ENCODE peak calls at places on chromosome 17, in ten cellular contexts. One of them, this sample, is unnamed.

GRCh38 chr17:55386931-55387330 is 34.7 kb downstream of the MMD start:
- DNase-seq in heart left ventricle: no peak
- DNase-seq in CD8-positive, alpha-beta T cell: no peak
- DNase-seq in transverse colon: no peak
- DNase-seq in left ventricle myocardium inferior: no peak
- DNase-seq in right lobe of liver: no peak
- DNase-seq in PC-9: peak; percentile 61
- DNase-seq in GM12878: no peak
- DNase-seq in IMR-90: no peak
- DNase-seq in GM23338: no peak
- DNase-seq in this sample: no peak

GRCh38 chr17:3740611-3741073 is 16.9 kb downstream of the HASPIN start:
- DNase-seq in GM23338: no peak
- DNase-seq in transverse colon: peak; percentile 28
- DNase-seq in heart left ventricle: no peak
- DNase-seq in CD8-positive, alpha-beta T cell: peak; percentile 48
- DNase-seq in right lobe of liver: no peak
- DNase-seq in GM12878: no peak
- DNase-seq in IMR-90: no peak
- DNase-seq in PC-9: no peak
- DNase-seq in left ventricle myocardium inferior: no peak
- DNase-seq in this sample: no peak

GRCh38 chr17:66032082-66032712 is 159.7 kb downstream of the CEP112 start:
- DNase-seq in IMR-90: no peak
- DNase-seq in right lobe of liver: no peak
- DNase-seq in PC-9: no peak
- DNase-seq in GM23338: no peak
- DNase-seq in heart left ventricle: no peak
- DNase-seq in left ventricle myocardium inferior: no peak
- DNase-seq in transverse colon: no peak
- DNase-seq in CD8-positive, alpha-beta T cell: no peak
- DNase-seq in GM12878: no peak
- DNase-seq in this sample: no peak

GRCh38 chr17:39670746-39671145 is 2.5 kb downstream of the PNMT start:
- DNase-seq in GM12878: no peak
- DNase-seq in transverse colon: no peak
- DNase-seq in PC-9: no peak
- DNase-seq in left ventricle myocardium inferior: no peak
- DNase-seq in heart left ventricle: no peak
- DNase-seq in CD8-positive, alpha-beta T cell: no peak
- DNase-seq in GM23338: no peak
- DNase-seq in IMR-90: no peak
- DNase-seq in right lobe of liver: no peak
- DNase-seq in this sample: peak; percentile 46

GRCh38 chr17:17380156-17380925 is 77.2 kb downstream of the NT5M start:
- DNase-seq in IMR-90: no peak
- DNase-seq in transverse colon: no peak
- DNase-seq in GM23338: no peak
- DNase-seq in right lobe of liver: no peak
- DNase-seq in CD8-positive, alpha-beta T cell: no peak
- DNase-seq in heart left ventricle: no peak
- DNase-seq in left ventricle myocardium inferior: no peak
- DNase-seq in GM12878: no peak
- DNase-seq in PC-9: peak; percentile 17
- DNase-seq in this sample: peak; percentile 52

GRCh38 chr17:45782889-45783592 is 1.1 kb upstream of the CRHR1 start:
- DNase-seq in PC-9: no peak
- DNase-seq in left ventricle myocardium inferior: no peak
- DNase-seq in GM23338: peak; percentile 80
- DNase-seq in CD8-positive, alpha-beta T cell: peak; percentile 35
- DNase-seq in transverse colon: no peak
- DNase-seq in IMR-90: no peak
- DNase-seq in heart left ventricle: peak; percentile 36
- DNase-seq in right lobe of liver: no peak
- DNase-seq in GM12878: no peak
- DNase-seq in this sample: no peak

GRCh38 chr17:288802-289356 is 63.7 kb downstream of the RPH3AL start:
- DNase-seq in heart left ventricle: peak; percentile 12
- DNase-seq in GM23338: no peak
- DNase-seq in CD8-positive, alpha-beta T cell: no peak
- DNase-seq in GM12878: no peak
- DNase-seq in transverse colon: no peak
- DNase-seq in left ventricle myocardium inferior: no peak
- DNase-seq in PC-9: no peak
- DNase-seq in right lobe of liver: peak; percentile 9
- DNase-seq in IMR-90: no peak
- DNase-seq in this sample: peak; percentile 27

GRCh38 chr17:72422505-72423285 is 301.9 kb downstream of the SOX9 start:
- DNase-seq in right lobe of liver: peak; percentile 49
- DNase-seq in heart left ventricle: peak; percentile 69
- DNase-seq in CD8-positive, alpha-beta T cell: no peak
- DNase-seq in GM12878: peak; percentile 94
- DNase-seq in transverse colon: peak; percentile 59
- DNase-seq in PC-9: peak; percentile 99
- DNase-seq in GM23338: no peak
- DNase-seq in left ventricle myocardium inferior: peak; percentile 37
- DNase-seq in IMR-90: peak; percentile 92
- DNase-seq in this sample: no peak

GRCh38 chr17:67687541-67687940 is 30.2 kb upstream of the NOL11 start:
- DNase-seq in right lobe of liver: no peak
- DNase-seq in PC-9: no peak
- DNase-seq in CD8-positive, alpha-beta T cell: no peak
- DNase-seq in IMR-90: no peak
- DNase-seq in transverse colon: no peak
- DNase-seq in left ventricle myocardium inferior: no peak
- DNase-seq in GM12878: no peak
- DNase-seq in GM23338: no peak
- DNase-seq in heart left ventricle: no peak
- DNase-seq in this sample: no peak

DNA sequence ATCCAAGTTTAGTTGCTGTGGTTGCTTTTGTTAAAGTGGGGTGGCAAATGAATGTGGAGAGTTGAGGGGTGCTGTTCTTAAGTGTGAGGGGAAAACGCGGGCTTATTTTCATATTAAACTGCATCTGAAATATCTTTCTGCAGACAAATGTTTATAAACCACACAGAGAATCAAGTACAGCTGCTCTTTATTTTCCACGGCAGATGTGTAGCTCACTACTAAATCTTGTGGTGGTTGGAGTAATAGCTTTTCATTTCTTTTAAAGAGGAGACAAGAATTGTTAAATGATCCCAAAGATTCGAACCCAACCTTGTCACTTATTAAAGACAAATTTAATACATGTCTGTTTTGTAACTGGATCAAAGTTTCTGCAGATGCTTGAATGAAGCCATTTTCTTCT is 2.1 kb downstream of the CLTC start:
- DNase-seq in GM23338: no peak
- DNase-seq in IMR-90: no peak
- DNase-seq in left ventricle myocardium inferior: no peak
- DNase-seq in CD8-positive, alpha-beta T cell: no peak
- DNase-seq in GM12878: no peak
- DNase-seq in PC-9: no peak
- DNase-seq in heart left ventricle: no peak
- DNase-seq in transverse colon: no peak
- DNase-seq in right lobe of liver: no peak
- DNase-seq in this sample: no peak
- H3K27ac ChIP-seq in GM23338: no peak overlapping the region
- H3K27ac ChIP-seq in IMR-90: no peak overlapping the region
- H3K27ac ChIP-seq in left ventricle myocardium inferior: peak overlapping the region; percentile 99
- H3K27ac ChIP-seq in CD8-positive, alpha-beta T cell: no peak overlapping the region
- H3K27ac ChIP-seq in GM12878: no peak overlapping the region
- H3K27ac ChIP-seq in PC-9: no peak overlapping the region
- H3K27ac ChIP-seq in heart left ventricle: peak overlapping the region; percentile 99
- H3K27ac ChIP-seq in transverse colon: peak overlapping the region; percentile 97
- H3K27ac ChIP-seq in right lobe of liver: no peak overlapping the region
- H3K27ac ChIP-seq in this sample: no peak overlapping the region

DNA sequence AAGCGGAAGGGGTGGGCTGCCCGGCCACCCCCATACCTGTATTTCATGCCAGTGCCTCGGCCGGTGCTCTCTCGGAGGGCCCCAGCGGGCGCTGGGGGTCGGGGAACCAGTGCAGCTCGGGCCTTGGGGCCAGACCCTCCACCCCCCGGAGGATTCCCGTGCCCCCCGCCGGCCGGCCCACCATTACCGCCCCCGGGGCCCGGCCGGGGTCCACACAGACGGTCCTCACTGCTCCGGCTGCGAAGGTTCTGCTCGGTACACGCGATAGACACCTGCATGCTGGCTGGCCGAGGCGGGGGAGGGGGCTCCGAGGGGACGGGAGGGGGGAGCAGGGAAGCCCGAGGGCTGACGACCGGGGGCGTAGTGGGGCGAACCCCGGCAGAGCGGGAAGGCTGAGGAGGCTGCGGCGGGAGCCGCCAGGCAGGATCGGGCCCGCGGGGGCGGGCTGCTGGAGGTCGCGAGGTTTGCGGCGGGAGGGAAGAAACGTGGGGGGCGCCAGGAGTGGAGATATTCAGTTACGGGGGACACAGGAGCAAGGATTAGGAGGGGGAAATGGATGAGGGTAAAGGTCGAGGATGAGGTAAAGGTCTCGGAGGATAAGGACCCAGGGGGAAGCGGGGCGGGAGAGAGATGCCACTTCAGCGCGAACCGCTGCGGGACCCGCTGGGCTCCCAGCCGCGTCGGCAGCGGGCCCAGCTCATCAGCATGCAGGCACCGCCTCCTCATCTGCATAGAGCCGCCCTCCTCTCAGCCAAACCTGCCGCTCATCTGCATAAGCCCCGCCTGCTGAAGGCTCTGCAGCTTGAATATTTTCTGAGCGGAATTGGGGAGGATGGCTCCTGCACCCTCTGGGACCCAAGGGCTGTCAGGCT is at the start of gene KCNAB3:
- DNase-seq in heart left ventricle: no peak
- DNase-seq in PC-9: no peak
- DNase-seq in CD8-positive, alpha-beta T cell: peak; percentile 49
- DNase-seq in GM23338: peak; percentile 93
- DNase-seq in GM12878: no peak
- DNase-seq in right lobe of liver: no peak
- DNase-seq in left ventricle myocardium inferior: peak; percentile 27
- DNase-seq in transverse colon: peak; percentile 42
- DNase-seq in IMR-90: peak; percentile 69
- DNase-seq in this sample: no peak
- H3K4me3 ChIP-seq in heart left ventricle: peak within 1 kb of the TSS; percentile 12
- H3K4me3 ChIP-seq in PC-9: no peak within 1 kb of the TSS
- H3K4me3 ChIP-seq in CD8-positive, alpha-beta T cell: no peak within 1 kb of the TSS
- H3K4me3 ChIP-seq in GM23338: peak within 1 kb of the TSS; percentile 60
- H3K4me3 ChIP-seq in GM12878: peak within 1 kb of the TSS; percentile 100
- H3K4me3 ChIP-seq in right lobe of liver: no peak within 1 kb of the TSS
- H3K4me3 ChIP-seq in left ventricle myocardium inferior: peak within 1 kb of the TSS; percentile 89
- H3K4me3 ChIP-seq in transverse colon: peak within 1 kb of the TSS; percentile 22
- H3K4me3 ChIP-seq in IMR-90: peak within 1 kb of the TSS; percentile 49
- H3K4me3 ChIP-seq in this sample: no peak within 1 kb of the TSS

GRCh38 chr17:78724544-78724943 is 57.5 kb downstream of the CYTH1 start:
- DNase-seq in GM23338: peak; percentile 51
- DNase-seq in left ventricle myocardium inferior: no peak
- DNase-seq in GM12878: no peak
- DNase-seq in heart left ventricle: peak; percentile 56
- DNase-seq in right lobe of liver: peak; percentile 67
- DNase-seq in IMR-90: no peak
- DNase-seq in CD8-positive, alpha-beta T cell: no peak
- DNase-seq in transverse colon: no peak
- DNase-seq in PC-9: no peak
- DNase-seq in this sample: no peak
- TF ChIP-seq CTCF in GM23338: no peak
- TF ChIP-seq CTCF in left ventricle myocardium inferior: no peak
- TF ChIP-seq CTCF in GM12878: no peak
- TF ChIP-seq CTCF in heart left ventricle: no peak
- TF ChIP-seq CTCF in right lobe of liver: no peak
- TF ChIP-seq CTCF in IMR-90: no peak
- TF ChIP-seq CTCF in CD8-positive, alpha-beta T cell: no peak
- TF ChIP-seq CTCF in transverse colon: no peak
- TF ChIP-seq CTCF in PC-9: no peak
- TF ChIP-seq CTCF in this sample: no peak

GRCh38 chr17:31829649-31830048 is 29.4 kb downstream of the COPRS start:
- DNase-seq in GM23338: no peak
- DNase-seq in CD8-positive, alpha-beta T cell: no peak
- DNase-seq in PC-9: no peak
- DNase-seq in right lobe of liver: no peak
- DNase-seq in left ventricle myocardium inferior: no peak
- DNase-seq in heart left ventricle: no peak
- DNase-seq in transverse colon: no peak
- DNase-seq in GM12878: no peak
- DNase-seq in IMR-90: no peak
- DNase-seq in this sample: no peak

GRCh38 chr17:31830971-31831755 is 27.9 kb downstream of the COPRS start:
- DNase-seq in IMR-90: peak; percentile 56
- DNase-seq in right lobe of liver: no peak
- DNase-seq in left ventricle myocardium inferior: no peak
- DNase-seq in transverse colon: no peak
- DNase-seq in GM23338: no peak
- DNase-seq in PC-9: no peak
- DNase-seq in CD8-positive, alpha-beta T cell: no peak
- DNase-seq in GM12878: no peak
- DNase-seq in heart left ventricle: no peak
- DNase-seq in this sample: no peak

GRCh38 chr17:31823014-31823413 is 36.0 kb downstream of the COPRS start:
- DNase-seq in left ventricle myocardium inferior: no peak
- DNase-seq in GM12878: no peak
- DNase-seq in CD8-positive, alpha-beta T cell: no peak
- DNase-seq in heart left ventricle: no peak
- DNase-seq in PC-9: no peak
- DNase-seq in transverse colon: no peak
- DNase-seq in GM23338: no peak
- DNase-seq in IMR-90: no peak
- DNase-seq in right lobe of liver: no peak
- DNase-seq in this sample: no peak

GRCh38 chr17:31824771-31825360 is 34.2 kb downstream of the COPRS start:
- DNase-seq in right lobe of liver: no peak
- DNase-seq in IMR-90: peak; percentile 39
- DNase-seq in left ventricle myocardium inferior: no peak
- DNase-seq in heart left ventricle: no peak
- DNase-seq in transverse colon: no peak
- DNase-seq in PC-9: no peak
- DNase-seq in CD8-positive, alpha-beta T cell: no peak
- DNase-seq in GM23338: no peak
- DNase-seq in GM12878: no peak
- DNase-seq in this sample: no peak

DNA sequence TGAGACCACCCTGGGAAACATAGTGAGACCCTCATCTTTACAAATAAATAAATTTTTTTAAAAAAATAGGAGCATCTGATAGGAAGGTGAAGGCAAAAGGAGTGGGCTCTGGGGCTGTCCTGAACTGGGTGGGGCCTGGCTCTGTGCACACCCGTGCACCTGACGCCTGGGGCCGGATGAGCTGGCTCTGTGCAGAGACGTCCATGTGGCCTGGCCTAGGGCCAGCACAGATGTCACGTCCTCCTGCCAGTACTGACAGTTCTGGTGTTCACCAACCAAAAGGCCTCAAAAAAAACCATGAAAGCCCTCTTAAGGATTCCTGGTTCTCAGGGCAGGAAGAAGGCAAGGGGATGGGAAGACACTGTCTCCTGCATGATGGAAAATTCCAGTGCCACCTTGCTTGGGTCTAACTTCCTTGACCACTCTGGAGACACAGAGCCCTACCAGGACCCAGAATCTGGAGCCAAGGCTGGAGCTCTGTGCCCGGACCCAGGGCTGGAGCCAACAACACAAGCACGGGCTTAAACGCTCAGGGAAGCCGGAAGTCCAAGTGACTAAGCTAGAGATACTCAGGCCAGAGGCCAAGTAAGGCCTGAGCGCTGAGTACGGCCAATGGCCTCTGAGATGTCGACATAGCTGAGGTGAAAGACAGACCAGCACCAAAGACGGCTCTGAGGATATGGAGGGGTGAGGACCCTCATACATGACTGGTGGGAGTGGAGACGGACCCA is 32.9 kb downstream of the COPRS start:
- DNase-seq in IMR-90: peak; percentile 34
- DNase-seq in transverse colon: no peak
- DNase-seq in left ventricle myocardium inferior: no peak
- DNase-seq in CD8-positive, alpha-beta T cell: no peak
- DNase-seq in PC-9: no peak
- DNase-seq in GM23338: no peak
- DNase-seq in heart left ventricle: no peak
- DNase-seq in GM12878: no peak
- DNase-seq in right lobe of liver: peak; percentile 54
- DNase-seq in this sample: no peak
- H3K27ac ChIP-seq in IMR-90: no peak overlapping the region
- H3K27ac ChIP-seq in transverse colon: no peak overlapping the region
- H3K27ac ChIP-seq in left ventricle myocardium inferior: no peak overlapping the region
- H3K27ac ChIP-seq in CD8-positive, alpha-beta T cell: no peak overlapping the region
- H3K27ac ChIP-seq in PC-9: no peak overlapping the region
- H3K27ac ChIP-seq in GM23338: no peak overlapping the region
- H3K27ac ChIP-seq in heart left ventricle: no peak overlapping the region
- H3K27ac ChIP-seq in GM12878: no peak overlapping the region
- H3K27ac ChIP-seq in right lobe of liver: no peak overlapping the region
- H3K27ac ChIP-seq in this sample: no peak overlapping the region

This sample was measured in upper lobe of right lung.